ENCODE peak calls at places on chromosomes 2 and 18, in nine cellular contexts. One of them, this sample, is unnamed.
A peak's percentile ranks its signal among the peaks of the same experiment; 100 is the strongest.

GRCh38 chr2:121295911-121296650 is 11.1 kb upstream of the TFCP2L1 start:
- DNase-seq in HTR-8/SVneo: no peak
- DNase-seq in neural crest cell: no peak
- DNase-seq in GM13977: no peak
- DNase-seq in natural killer cell: no peak
- DNase-seq in posterior vena cava: no peak
- DNase-seq in SK-MEL-5: no peak
- DNase-seq in NCI-H1092: no peak
- DNase-seq in skeletal muscle cell: no peak
- DNase-seq in this sample: no peak

GRCh38 chr2:118774458-118775133 is 72.9 kb downstream of the EN1 start:
- DNase-seq in HTR-8/SVneo: no peak
- DNase-seq in neural crest cell: peak; percentile 67
- DNase-seq in GM13977: no peak
- DNase-seq in natural killer cell: no peak
- DNase-seq in posterior vena cava: no peak
- DNase-seq in SK-MEL-5: peak; percentile 44
- DNase-seq in NCI-H1092: no peak
- DNase-seq in skeletal muscle cell: no peak
- DNase-seq in this sample: peak; percentile 93

GRCh38 chr2:237874585-237875161 is 15.2 kb downstream of the RAMP1 start:
- DNase-seq in HTR-8/SVneo: peak; percentile 85
- DNase-seq in neural crest cell: no peak
- DNase-seq in GM13977: no peak
- DNase-seq in natural killer cell: no peak
- DNase-seq in posterior vena cava: no peak
- DNase-seq in SK-MEL-5: no peak
- DNase-seq in NCI-H1092: no peak
- DNase-seq in skeletal muscle cell: peak; percentile 51
- DNase-seq in this sample: peak; percentile 86

GRCh38 chr2:234952270-234953115 is 676 bp downstream of the SH3BP4 start:
- DNase-seq in HTR-8/SVneo: no peak
- DNase-seq in neural crest cell: peak; percentile 40
- DNase-seq in GM13977: no peak
- DNase-seq in natural killer cell: no peak
- DNase-seq in posterior vena cava: peak; percentile 82
- DNase-seq in SK-MEL-5: no peak
- DNase-seq in NCI-H1092: no peak
- DNase-seq in skeletal muscle cell: no peak
- DNase-seq in this sample: no peak

GRCh38 chr2:197191948-197192338 is 118.6 kb downstream of the ANKRD44 start:
- DNase-seq in HTR-8/SVneo: no peak
- DNase-seq in neural crest cell: no peak
- DNase-seq in GM13977: peak; percentile 39
- DNase-seq in natural killer cell: no peak
- DNase-seq in posterior vena cava: no peak
- DNase-seq in SK-MEL-5: peak; percentile 55
- DNase-seq in NCI-H1092: no peak
- DNase-seq in skeletal muscle cell: no peak
- DNase-seq in this sample: no peak

GRCh38 chr2:85457877-85458316 is 39.4 kb downstream of the SH2D6 start:
- DNase-seq in HTR-8/SVneo: no peak
- DNase-seq in neural crest cell: no peak
- DNase-seq in GM13977: no peak
- DNase-seq in natural killer cell: no peak
- DNase-seq in posterior vena cava: peak; percentile 35
- DNase-seq in SK-MEL-5: no peak
- DNase-seq in NCI-H1092: no peak
- DNase-seq in skeletal muscle cell: no peak
- DNase-seq in this sample: peak; percentile 49

GRCh38 chr2:97840198-97840597 is 126.8 kb downstream of the ZAP70 start:
- DNase-seq in HTR-8/SVneo: no peak
- DNase-seq in neural crest cell: no peak
- DNase-seq in GM13977: no peak
- DNase-seq in natural killer cell: no peak
- DNase-seq in posterior vena cava: no peak
- DNase-seq in SK-MEL-5: no peak
- DNase-seq in NCI-H1092: no peak
- DNase-seq in skeletal muscle cell: no peak
- DNase-seq in this sample: no peak

GRCh38 chr2:67037655-67038054 is 359.5 kb upstream of the ETAA1 start:
- DNase-seq in HTR-8/SVneo: no peak
- DNase-seq in neural crest cell: no peak
- DNase-seq in GM13977: no peak
- DNase-seq in natural killer cell: no peak
- DNase-seq in posterior vena cava: no peak
- DNase-seq in SK-MEL-5: no peak
- DNase-seq in NCI-H1092: peak; percentile 2
- DNase-seq in skeletal muscle cell: no peak
- DNase-seq in this sample: no peak

GRCh38 chr2:20509766-20510490 is 63.1 kb downstream of the RHOB start:
- DNase-seq in HTR-8/SVneo: peak; percentile 82
- DNase-seq in neural crest cell: no peak
- DNase-seq in GM13977: no peak
- DNase-seq in natural killer cell: no peak
- DNase-seq in posterior vena cava: no peak
- DNase-seq in SK-MEL-5: peak; percentile 16
- DNase-seq in NCI-H1092: no peak
- DNase-seq in skeletal muscle cell: no peak
- DNase-seq in this sample: peak; percentile 50

GRCh38 chr18:3810271-3810670 is 360.3 kb downstream of the TGIF1 start:
- DNase-seq in HTR-8/SVneo: no peak
- DNase-seq in neural crest cell: no peak
- DNase-seq in GM13977: no peak
- DNase-seq in natural killer cell: no peak
- DNase-seq in posterior vena cava: no peak
- DNase-seq in SK-MEL-5: no peak
- DNase-seq in NCI-H1092: no peak
- DNase-seq in skeletal muscle cell: no peak
- DNase-seq in this sample: no peak

GRCh38 chr2:8496079-8496478 is 185.8 kb upstream of the ID2 start:
- DNase-seq in HTR-8/SVneo: no peak
- DNase-seq in neural crest cell: no peak
- DNase-seq in GM13977: no peak
- DNase-seq in natural killer cell: no peak
- DNase-seq in posterior vena cava: peak; percentile 64
- DNase-seq in SK-MEL-5: no peak
- DNase-seq in NCI-H1092: no peak
- DNase-seq in skeletal muscle cell: no peak
- DNase-seq in this sample: no peak

GRCh38 chr2:11592671-11593574 is 59.1 kb downstream of the GREB1 start:
- DNase-seq in HTR-8/SVneo: no peak
- DNase-seq in neural crest cell: no peak
- DNase-seq in GM13977: no peak
- DNase-seq in natural killer cell: no peak
- DNase-seq in posterior vena cava: no peak
- DNase-seq in SK-MEL-5: peak; percentile 45
- DNase-seq in NCI-H1092: no peak
- DNase-seq in skeletal muscle cell: no peak
- DNase-seq in this sample: no peak

GRCh38 chr2:127558911-127559310 is 23.4 kb downstream of the MYO7B start:
- DNase-seq in HTR-8/SVneo: no peak
- DNase-seq in neural crest cell: no peak
- DNase-seq in GM13977: no peak
- DNase-seq in natural killer cell: no peak
- DNase-seq in posterior vena cava: peak; percentile 44
- DNase-seq in SK-MEL-5: no peak
- DNase-seq in NCI-H1092: no peak
- DNase-seq in skeletal muscle cell: no peak
- DNase-seq in this sample: no peak

GRCh38 chr2:50395510-50396300 is 636.2 kb downstream of the NRXN1 start:
- DNase-seq in HTR-8/SVneo: no peak
- DNase-seq in neural crest cell: no peak
- DNase-seq in GM13977: no peak
- DNase-seq in natural killer cell: no peak
- DNase-seq in posterior vena cava: no peak
- DNase-seq in SK-MEL-5: no peak
- DNase-seq in NCI-H1092: peak; percentile 82
- DNase-seq in skeletal muscle cell: no peak
- DNase-seq in this sample: no peak

GRCh38 chr18:13266208-13267100 is 47.9 kb downstream of the LDLRAD4 start:
- DNase-seq in HTR-8/SVneo: no peak
- DNase-seq in neural crest cell: no peak
- DNase-seq in GM13977: no peak
- DNase-seq in natural killer cell: no peak
- DNase-seq in posterior vena cava: peak; percentile 86
- DNase-seq in SK-MEL-5: no peak
- DNase-seq in NCI-H1092: no peak
- DNase-seq in skeletal muscle cell: no peak
- DNase-seq in this sample: peak; percentile 39

GRCh38 chr2:206230060-206230890 is 44.2 kb upstream of the ZDBF2 start:
- DNase-seq in HTR-8/SVneo: no peak
- DNase-seq in neural crest cell: no peak
- DNase-seq in GM13977: no peak
- DNase-seq in natural killer cell: no peak
- DNase-seq in posterior vena cava: no peak
- DNase-seq in SK-MEL-5: no peak
- DNase-seq in NCI-H1092: no peak
- DNase-seq in skeletal muscle cell: no peak
- DNase-seq in this sample: peak; percentile 45

GRCh38 chr2:217314021-217314460 is 454.2 kb upstream of the TNP1 start:
- DNase-seq in HTR-8/SVneo: no peak
- DNase-seq in neural crest cell: no peak
- DNase-seq in GM13977: no peak
- DNase-seq in natural killer cell: no peak
- DNase-seq in posterior vena cava: no peak
- DNase-seq in SK-MEL-5: no peak
- DNase-seq in NCI-H1092: no peak
- DNase-seq in skeletal muscle cell: no peak
- DNase-seq in this sample: no peak

GRCh38 chr2:218166791-218167190 is at the start of gene CXCR1:
- DNase-seq in HTR-8/SVneo: no peak
- DNase-seq in neural crest cell: no peak
- DNase-seq in GM13977: no peak
- DNase-seq in natural killer cell: peak; percentile 21
- DNase-seq in posterior vena cava: no peak
- DNase-seq in SK-MEL-5: no peak
- DNase-seq in NCI-H1092: no peak
- DNase-seq in skeletal muscle cell: no peak
- DNase-seq in this sample: no peak

This sample was measured in AG20443.